ENCODE peak calls at places on chromosomes 11 and 22, in seven cellular contexts. J, B, Y, C, F, W and Z are unnamed samples.

GRCh38 chr11:16791494-16791961 is 53.1 kb downstream of the C11orf58 start:
- DNase-seq in J (no peak), B (peak; percentile 62), Y (no peak), C (peak; percentile 24), F (no peak), W (no peak), Z (no peak)

GRCh38 chr11:24781288-24781687 is 284.4 kb downstream of the LUZP2 start:
- DNase-seq in J (no peak), B (no peak), Y (no peak), C (no peak), F (no peak), W (no peak), Z (peak; percentile 59)

GRCh38 chr11:103681855-103682254 is 354.6 kb upstream of the DDI1 start:
- DNase-seq in J (no peak), B (no peak), Y (no peak), C (no peak), F (no peak), W (no peak), Z (no peak)

GRCh38 chr11:78256962-78257361 is 68.2 kb downstream of the USP35 start:
- DNase-seq in J (no peak), B (no peak), Y (peak; percentile 87), C (no peak), F (no peak), W (no peak), Z (no peak)

GRCh38 chr11:19453893-19454292 is 213.1 kb upstream of the E2F8 start:
- DNase-seq in J (no peak), B (no peak), Y (no peak), C (no peak), F (no peak), W (no peak), Z (no peak)

GRCh38 chr11:121596195-121597145 is 143.7 kb upstream of the SORL1-AS1 start:
- DNase-seq in J (no peak), B (no peak), Y (no peak), C (no peak), F (no peak), W (no peak), Z (no peak)

GRCh38 chr22:50713571-50714056 is 24.4 kb upstream of the ACR start:
- DNase-seq in J (no peak), B (no peak), Y (no peak), C (no peak), F (no peak), W (no peak), Z (no peak)

GRCh38 chr11:70872950-70873735 is 379.2 kb downstream of the SHANK2 start:
- DNase-seq in J (peak; percentile 62), B (no peak), Y (no peak), C (no peak), F (no peak), W (no peak), Z (no peak)

GRCh38 chr22:21642584-21643448 is 714 bp downstream of the SDF2L1 start:
- DNase-seq in J (peak; percentile 84), B (no peak), Y (peak; percentile 98), C (peak; percentile 62), F (no peak), W (peak; percentile 71), Z (no peak)

GRCh38 chr11:130063398-130063797 is 6.3 kb upstream of the APLP2 start:
- DNase-seq in J (no peak), B (no peak), Y (no peak), C (no peak), F (no peak), W (no peak), Z (no peak)

GRCh38 chr11:30045144-30045543 is 28.3 kb upstream of the KCNA4 start:
- DNase-seq in J (no peak), B (no peak), Y (no peak), C (no peak), F (no peak), W (no peak), Z (no peak)

GRCh38 chr11:60396790-60397189 is 531 bp downstream of the MS4A14 start:
- DNase-seq in J (no peak), B (no peak), Y (no peak), C (no peak), F (peak; percentile 47), W (no peak), Z (no peak)

GRCh38 chr11:6431861-6432260 is 8.9 kb downstream of the HPX start:
- DNase-seq in J (no peak), B (peak; percentile 46), Y (no peak), C (no peak), F (no peak), W (no peak), Z (no peak)

GRCh38 chr11:79617561-79617960 is 176.7 kb upstream of the TENM4 start:
- DNase-seq in J (no peak), B (no peak), Y (no peak), C (no peak), F (no peak), W (no peak), Z (no peak)

GRCh38 chr11:120385110-120385509 is 48.9 kb downstream of the ARHGEF12 start:
- DNase-seq in J (no peak), B (no peak), Y (peak; percentile 44), C (no peak), F (no peak), W (peak; percentile 25), Z (no peak)

GRCh38 chr22:24440270-24440717 is 12.9 kb downstream of the ADORA2A start:
- DNase-seq in J (no peak), B (no peak), Y (no peak), C (no peak), F (no peak), W (no peak), Z (no peak)

GRCh38 chr11:69870772-69871171 is 51.6 kb upstream of the FGF3 start:
- DNase-seq in J (no peak), B (no peak), Y (no peak), C (no peak), F (no peak), W (no peak), Z (no peak)

GRCh38 chr11:69867076-69868002 is 48.1 kb upstream of the FGF3 start:
- DNase-seq in J (no peak), B (no peak), Y (no peak), C (no peak), F (no peak), W (peak; percentile 33), Z (no peak)

GRCh38 chr11:69868003-69868865 is 49.0 kb upstream of the FGF3 start:
- DNase-seq in J (no peak), B (no peak), Y (no peak), C (no peak), F (no peak), W (peak; percentile 16), Z (no peak)

GRCh38 chr11:69868871-69869270 is 49.7 kb upstream of the FGF3 start:
- DNase-seq in J (no peak), B (no peak), Y (no peak), C (no peak), F (no peak), W (no peak), Z (no peak)

DNA sequence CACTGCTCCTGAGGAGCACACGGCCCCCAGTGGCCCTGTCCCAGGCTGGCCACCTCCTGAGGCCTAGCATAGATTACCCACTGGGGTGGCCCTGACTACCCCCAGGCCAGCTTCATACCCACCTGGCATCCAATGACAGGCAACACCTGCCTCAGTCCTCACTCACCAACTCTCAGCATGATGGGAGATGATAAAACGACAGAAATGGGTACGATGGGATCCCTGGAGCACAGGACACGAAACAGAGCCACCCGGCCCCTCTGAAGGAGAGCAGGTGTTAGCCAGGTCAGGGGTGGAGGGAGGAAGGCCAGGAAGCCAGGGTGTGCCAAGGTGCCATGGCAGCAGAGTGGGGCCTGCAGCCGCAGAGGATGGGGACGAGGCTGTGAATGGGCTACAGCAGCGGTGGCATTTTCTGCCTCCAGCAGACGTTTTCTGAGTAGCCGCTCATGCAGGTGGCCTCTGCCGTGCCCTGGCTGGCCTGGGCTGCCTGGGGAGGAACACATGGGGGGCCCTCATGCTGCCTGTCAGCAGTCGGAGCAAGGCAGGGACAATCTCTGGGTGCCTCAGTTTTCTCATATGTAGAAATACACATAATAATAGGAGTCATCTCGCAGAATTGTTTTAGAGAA is 50.2 kb upstream of the FGF3 start:
- DNase-seq in J (no peak), B (no peak), Y (no peak), C (no peak), F (no peak), W (peak; percentile 10), Z (no peak)
- TF ChIP-seq JUND in J (no peak), B (no peak), Y (no peak), C (no peak), F (no peak), W (no peak), Z (no peak)

GRCh38 chr11:11022126-11022730 is 164.4 kb upstream of the ZBED5 start:
- DNase-seq in J (no peak), B (peak; percentile 12), Y (peak; percentile 43), C (no peak), F (no peak), W (peak; percentile 32), Z (peak; percentile 37)
- TF ChIP-seq JUND in J (no peak), B (no peak), Y (no peak), C (no peak), F (no peak), W (no peak), Z (no peak)

DNA sequence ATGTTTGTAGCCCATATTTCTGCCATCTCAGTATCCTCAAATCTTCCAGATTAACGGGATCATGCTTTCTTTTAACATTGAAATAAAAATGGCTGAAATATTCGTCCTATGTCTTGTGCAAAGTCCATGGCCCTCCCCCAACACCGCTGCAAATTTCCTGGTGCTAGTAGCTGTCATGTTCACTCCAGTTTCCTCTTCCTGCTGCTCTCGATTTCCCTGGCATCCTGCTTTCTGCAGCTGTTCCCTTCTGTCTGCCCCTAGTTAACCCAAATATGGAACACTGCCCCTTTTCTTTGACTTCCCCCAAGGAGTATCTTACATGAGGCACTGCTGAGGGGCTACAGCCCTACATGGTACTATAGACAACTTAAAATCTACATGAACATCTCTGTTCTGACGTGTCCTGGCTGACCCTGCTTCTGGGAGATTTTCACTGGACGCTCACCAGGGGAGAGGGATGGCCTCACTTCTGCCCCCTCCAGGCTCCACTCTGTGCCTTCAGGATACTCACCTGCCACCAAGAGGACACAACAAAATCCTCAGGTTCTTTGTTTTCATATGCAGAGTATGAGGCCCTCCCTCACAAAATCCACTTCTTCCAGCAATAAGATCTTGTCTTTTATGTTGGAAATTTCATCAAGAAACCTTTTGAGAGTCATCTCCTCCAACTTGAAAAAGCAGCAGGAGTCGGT is 29.4 kb upstream of the SCUBE2 start:
- DNase-seq in J (peak; percentile 78), B (peak; percentile 15), Y (peak; percentile 52), C (no peak), F (no peak), W (peak; percentile 34), Z (no peak)
- TF ChIP-seq JUND in J (no peak), B (no peak), Y (no peak), C (no peak), F (no peak), W (no peak), Z (no peak)

DNA sequence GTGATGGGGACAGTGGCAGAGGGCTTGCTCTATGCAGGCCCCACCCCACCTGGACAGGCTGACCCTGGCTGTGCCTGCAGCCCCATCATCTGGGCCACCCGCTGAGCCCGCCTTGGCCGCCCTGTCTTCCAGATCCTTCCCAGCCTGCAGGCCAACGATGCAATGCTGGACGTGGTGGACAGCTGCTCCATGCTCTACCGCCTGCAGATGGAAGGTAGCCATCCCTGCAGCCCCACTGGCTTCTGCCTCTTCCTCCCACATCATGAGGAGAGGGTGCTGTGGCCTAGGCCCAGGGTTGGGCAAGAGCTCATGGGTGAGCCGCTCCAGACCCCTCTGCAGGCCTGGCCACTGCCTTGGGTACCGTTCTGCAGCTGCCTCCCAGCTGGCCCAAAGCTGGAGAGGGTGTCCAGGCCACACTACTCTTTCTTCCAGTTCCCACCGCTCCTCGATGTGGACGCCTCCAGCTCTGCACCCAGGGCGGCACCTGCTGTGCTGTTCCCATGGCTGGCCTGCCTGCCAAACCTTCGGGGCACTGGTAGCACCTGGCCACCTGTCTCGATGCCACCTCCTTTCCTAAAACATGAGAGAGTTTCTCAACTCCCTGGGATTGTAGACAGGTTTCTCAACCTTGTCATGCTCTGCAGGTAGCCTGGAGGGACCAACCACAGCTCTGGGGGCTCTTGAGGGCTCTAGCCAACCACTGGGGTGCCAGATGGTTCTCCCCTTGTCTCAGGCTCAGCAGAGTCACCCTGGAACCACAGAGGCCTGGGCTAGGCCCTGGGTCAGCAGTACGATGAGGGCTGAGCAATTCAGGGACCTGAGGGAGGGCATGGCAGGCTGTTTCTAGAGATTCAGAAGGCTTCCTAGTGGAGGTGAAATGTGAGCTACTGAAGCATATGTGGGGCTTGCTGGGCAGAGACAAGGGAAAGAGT is 9.5 kb upstream of the GTSE1 start:
- DNase-seq in J (no peak), B (no peak), Y (no peak), C (no peak), F (no peak), W (no peak), Z (no peak)
- TF ChIP-seq JUND in J (no peak), B (no peak), Y (no peak), C (no peak), F (no peak), W (no peak), Z (no peak)